ENCODE peak calls at places on chromosomes 13 and 19, in nine cellular contexts. Q is naive B cell; C is naive thymus-derived CD8-positive, alpha-beta T cell; T is HEK293T; Z is caudate nucleus; A is NCI-H1105 treated with DMSO at 0.1 percent for 48 hours; X is MCF 10A; S is GM12865; U is aorta. D is an unnamed sample.

GRCh38 chr13:45851171-45851889 is at the start of gene SIAH3:
- DNase-seq in Q (no peak), C (peak; percentile 6), T (no peak), Z (peak; percentile 57), A (no peak), X (no peak), S (no peak), U (no peak), D (peak; percentile 34)

GRCh38 chr13:102648046-102648445 is 46.8 kb downstream of the METTL21C start:
- DNase-seq in Q (no peak), C (no peak), T (no peak), Z (no peak), A (no peak), X (no peak), S (no peak), U (no peak), D (no peak)

GRCh38 chr13:107743983-107744382 is 471.4 kb downstream of the LIG4 start:
- DNase-seq in Q (no peak), C (no peak), T (no peak), Z (no peak), A (no peak), X (no peak), S (no peak), U (no peak), D (no peak)

GRCh38 chr13:33446821-33447481 is 161.4 kb upstream of the STARD13 start:
- DNase-seq in Q (no peak), C (no peak), T (no peak), Z (no peak), A (no peak), X (no peak), S (no peak), U (no peak), D (no peak)

GRCh38 chr19:1076951-1077350 is 10.0 kb downstream of the ARHGAP45 start:
- DNase-seq in Q (peak; percentile 94), C (peak; percentile 91), T (no peak), Z (peak; percentile 38), A (no peak), X (peak; percentile 79), S (peak; percentile 97), U (peak; percentile 87), D (no peak)

GRCh38 chr13:70375718-70376117 is 267.5 kb upstream of the KLHL1 start:
- DNase-seq in Q (no peak), C (no peak), T (no peak), Z (no peak), A (no peak), X (no peak), S (no peak), U (no peak), D (no peak)

GRCh38 chr13:101149735-101150380 is 266.4 kb downstream of the NALCN start:
- DNase-seq in Q (no peak), C (no peak), T (peak; percentile 5), Z (no peak), A (no peak), X (peak; percentile 40), S (peak; percentile 2), U (no peak), D (peak; percentile 37)

GRCh38 chr19:45692187-45693111 is at the start of gene QPCTL:
- DNase-seq in Q (peak; percentile 97), C (peak; percentile 96), T (peak; percentile 91), Z (peak; percentile 100), A (peak; percentile 100), X (peak; percentile 100), S (peak; percentile 100), U (peak; percentile 99), D (peak; percentile 99)

GRCh38 chr19:5218963-5219530 is 121.6 kb downstream of the PTPRS start:
- DNase-seq in Q (no peak), C (no peak), T (no peak), Z (no peak), A (no peak), X (no peak), S (no peak), U (no peak), D (no peak)

GRCh38 chr19:43820098-43820860 is 6.8 kb upstream of the ZNF283 start:
- DNase-seq in Q (peak; percentile 19), C (no peak), T (no peak), Z (peak; percentile 47), A (no peak), X (no peak), S (no peak), U (peak; percentile 69), D (no peak)

GRCh38 chr19:39183100-39183499 is 13.7 kb upstream of the NCCRP1 start:
- DNase-seq in Q (no peak), C (no peak), T (no peak), Z (no peak), A (no peak), X (no peak), S (no peak), U (no peak), D (no peak)

GRCh38 chr13:49315036-49315565 is 67.4 kb downstream of the CDADC1 start:
- DNase-seq in Q (no peak), C (no peak), T (no peak), Z (no peak), A (no peak), X (no peak), S (no peak), U (no peak), D (no peak)

GRCh38 chr13:40057228-40057627 is 401.8 kb downstream of the COG6 start:
- DNase-seq in Q (no peak), C (no peak), T (no peak), Z (no peak), A (no peak), X (peak; percentile 32), S (no peak), U (no peak), D (no peak)

GRCh38 chr19:2722541-2723344 is 1.6 kb upstream of the DIRAS1 start:
- DNase-seq in Q (no peak), C (no peak), T (no peak), Z (no peak), A (no peak), X (peak; percentile 62), S (no peak), U (peak; percentile 90), D (no peak)

GRCh38 chr19:22446605-22447004 is 24.5 kb upstream of the ZNF98 start:
- DNase-seq in Q (no peak), C (no peak), T (no peak), Z (no peak), A (no peak), X (no peak), S (no peak), U (no peak), D (no peak)

GRCh38 chr19:32599736-32600157 is 18.8 kb downstream of the PDCD5 start:
- DNase-seq in Q (peak; percentile 40), C (peak; percentile 46), T (peak; percentile 58), Z (peak; percentile 3), A (peak; percentile 75), X (peak; percentile 69), S (peak; percentile 73), U (no peak), D (peak; percentile 64)

GRCh38 chr13:114155923-114156883 is 22.9 kb upstream of the CFAP97D2 start:
- DNase-seq in Q (no peak), C (no peak), T (no peak), Z (no peak), A (no peak), X (no peak), S (no peak), U (no peak), D (no peak)

GRCh38 chr13:113216165-113217056 is 7.0 kb downstream of the CUL4A start:
- DNase-seq in Q (no peak), C (no peak), T (peak; percentile 13), Z (no peak), A (peak; percentile 73), X (peak; percentile 83), S (no peak), U (no peak), D (no peak)

GRCh38 chr19:8340341-8341096 is 2.5 kb downstream of the KANK3 start:
- DNase-seq in Q (no peak), C (no peak), T (no peak), Z (no peak), A (no peak), X (no peak), S (no peak), U (no peak), D (no peak)

D was measured in NCI-H748 treated with DMSO at 0.1 percent for 48 hours.